ENCODE peak calls at places on chromosomes 16 and 17, in four cellular contexts. H is IMR-90, X is GM12878, F is A549. M is an unnamed sample.

GRCh38 chr16:88200896-88201185 is 181.9 kb upstream of the ZNF469 start:
- DNase-seq in H (no peak), X (no peak), F (no peak), M (no peak)

GRCh38 chr17:49513044-49513395 is 17.9 kb downstream of the NGFR start:
- DNase-seq in H (no peak), X (no peak), F (no peak), M (no peak)

GRCh38 chr17:51888823-51889222 is 269.7 kb downstream of the CA10 start:
- DNase-seq in H (no peak), X (no peak), F (no peak), M (no peak)

GRCh38 chr17:77704048-77704815 is 254.3 kb upstream of the TNRC6C start:
- DNase-seq in H (no peak), X (no peak), F (no peak), M (no peak)

GRCh38 chr17:29566473-29567361 is at the start of gene ABHD15:
- DNase-seq in H (peak), X (no peak), F (peak), M (no peak)

GRCh38 chr17:5947701-5948180 is 122.4 kb upstream of the WSCD1 start:
- DNase-seq in H (no peak), X (no peak), F (no peak), M (no peak)

GRCh38 chr16:50301626-50302471 is 35.5 kb downstream of the ADCY7 start:
- DNase-seq in H (peak), X (no peak), F (peak), M (no peak)

GRCh38 chr16:27237229-27238015 is 31.1 kb downstream of the NSMCE1 start:
- DNase-seq in H (no peak), X (peak), F (no peak), M (no peak)

GRCh38 chr16:57231821-57232350 is 13.2 kb upstream of the ARL2BP start:
- DNase-seq in H (peak), X (no peak), F (no peak), M (no peak)

GRCh38 chr17:28219771-28220170 is 99.2 kb upstream of the TMEM97 start:
- DNase-seq in H (no peak), X (no peak), F (no peak), M (no peak)

GRCh38 chr16:30185141-30185682 is 1.8 kb downstream of the CORO1A start:
- DNase-seq in H (no peak), X (no peak), F (no peak), M (peak)

GRCh38 chr16:19162085-19162484 is 6.0 kb upstream of the SYT17 start:
- DNase-seq in H (peak), X (no peak), F (peak), M (no peak)

GRCh38 chr16:69057400-69058378 is 47.8 kb upstream of the HAS3 start:
- DNase-seq in H (peak), X (peak), F (peak), M (no peak)

GRCh38 chr17:66567234-66568170 is 265.1 kb downstream of the PRKCA start:
- DNase-seq in H (peak), X (peak), F (peak), M (peak)

GRCh38 chr17:4492762-4493561 is 5.7 kb upstream of the SPNS2 start:
- DNase-seq in H (peak), X (no peak), F (peak), M (peak)

GRCh38 chr17:61444831-61445230 is 7.4 kb upstream of the TBX4 start:
- DNase-seq in H (peak), X (no peak), F (peak), M (no peak)

GRCh38 chr16:72123426-72123825 is 29.8 kb downstream of the DHX38 start:
- DNase-seq in H (no peak), X (no peak), F (no peak), M (no peak)

GRCh38 chr17:8143581-8144400 is 8.4 kb downstream of the PER1 start:
- DNase-seq in H (no peak), X (no peak), F (no peak), M (no peak)

GRCh38 chr17:4003501-4004421 is 39.5 kb upstream of the ATP2A3 start:
- DNase-seq in H (no peak), X (no peak), F (no peak), M (no peak)

GRCh38 chr16:1787322-1788094 is 4.7 kb downstream of the NUBP2 start:
- DNase-seq in H (no peak), X (no peak), F (no peak), M (no peak)

GRCh38 chr16:79339863-79340262 is 260.7 kb downstream of the MAF start:
- DNase-seq in H (no peak), X (no peak), F (no peak), M (no peak)

GRCh38 chr16:12166271-12166670 is 189.7 kb downstream of the SNX29 start:
- DNase-seq in H (no peak), X (no peak), F (no peak), M (no peak)

GRCh38 chr17:2796164-2797140 is at the start of gene RAP1GAP2:
- DNase-seq in H (no peak), X (no peak), F (no peak), M (no peak)

GRCh38 chr16:3963203-3963602 is 82.7 kb upstream of the CREBBP start:
- DNase-seq in H (no peak), X (no peak), F (no peak), M (no peak)

GRCh38 chr16:8355714-8356113 is 234.6 kb downstream of the TMEM114 start:
- DNase-seq in H (no peak), X (no peak), F (no peak), M (peak)

GRCh38 chr17:38599398-38599856 is 6.3 kb downstream of the SRCIN1 start:
- DNase-seq in H (no peak), X (no peak), F (no peak), M (no peak)

GRCh38 chr17:61456688-61457225 is 4.5 kb downstream of the TBX4 start:
- DNase-seq in H (no peak), X (no peak), F (no peak), M (no peak)

GRCh38 chr17:44076716-44077594 is 6.4 kb downstream of the G6PC3 start:
- DNase-seq in H (no peak), X (no peak), F (no peak), M (no peak)

GRCh38 chr16:26505501-26505900 is 561.2 kb upstream of the C16orf82 start:
- DNase-seq in H (no peak), X (no peak), F (no peak), M (no peak)

GRCh38 chr17:36133629-36134259 is 30.1 kb downstream of the CCL4 start:
- DNase-seq in H (no peak), X (no peak), F (peak), M (no peak)

GRCh38 chr17:31859487-31860008 is 504 bp upstream of the COPRS start:
- DNase-seq in H (no peak), X (no peak), F (no peak), M (no peak)
- TF ChIP-seq RFX5 in H (no peak), X (no peak), F (no peak), M (no peak)

DNA sequence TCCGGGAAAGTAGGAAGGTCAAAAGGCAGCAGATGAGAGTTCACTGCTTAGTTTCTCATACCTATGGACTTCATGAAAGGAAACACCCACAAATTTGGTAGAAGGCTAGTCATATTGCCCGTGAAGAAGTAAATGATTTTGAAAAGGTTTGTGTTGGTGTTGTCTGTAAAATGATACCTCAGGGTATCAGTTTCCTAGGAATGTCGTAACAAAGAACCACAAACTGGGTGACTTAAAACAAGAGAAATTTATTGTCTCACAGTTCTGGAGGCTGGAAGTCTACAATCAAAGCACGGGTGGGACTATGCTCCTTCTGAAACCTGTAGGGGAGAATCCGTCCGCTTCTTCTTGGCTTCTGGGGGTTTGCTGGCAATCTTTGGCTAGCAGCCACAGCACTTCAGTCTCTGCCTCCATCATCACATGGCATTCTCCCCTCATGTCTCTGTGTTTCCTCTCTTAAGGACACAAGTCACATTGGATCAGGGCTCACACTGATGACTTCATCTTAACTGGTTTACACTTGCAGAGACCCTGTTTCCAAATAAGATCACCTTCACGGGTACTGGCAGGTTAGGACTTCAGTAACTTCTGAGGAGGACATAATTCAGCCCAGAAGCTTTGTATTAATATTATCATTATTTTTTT is 2.0 kb upstream of the NAE1 start:
- DNase-seq in H (peak), X (no peak), F (no peak), M (peak)
- TF ChIP-seq RFX5 in H (no peak), X (no peak), F (no peak), M (no peak)

GRCh38 chr16:22847690-22848089 is 33.7 kb downstream of the HS3ST2 start:
- DNase-seq in H (no peak), X (no peak), F (no peak), M (no peak)

GRCh38 chr16:22847100-22847499 is 33.1 kb downstream of the HS3ST2 start:
- DNase-seq in H (no peak), X (no peak), F (no peak), M (no peak)

GRCh38 chr16:22843856-22844255 is 29.9 kb downstream of the HS3ST2 start:
- DNase-seq in H (no peak), X (no peak), F (no peak), M (no peak)

GRCh38 chr16:22843122-22843521 is 29.2 kb downstream of the HS3ST2 start:
- DNase-seq in H (no peak), X (no peak), F (no peak), M (no peak)

GRCh38 chr16:22844426-22844825 is 30.5 kb downstream of the HS3ST2 start:
- DNase-seq in H (no peak), X (no peak), F (no peak), M (no peak)
- TF ChIP-seq RFX5 in H (no peak), X (no peak), F (no peak), M (no peak)

DNA sequence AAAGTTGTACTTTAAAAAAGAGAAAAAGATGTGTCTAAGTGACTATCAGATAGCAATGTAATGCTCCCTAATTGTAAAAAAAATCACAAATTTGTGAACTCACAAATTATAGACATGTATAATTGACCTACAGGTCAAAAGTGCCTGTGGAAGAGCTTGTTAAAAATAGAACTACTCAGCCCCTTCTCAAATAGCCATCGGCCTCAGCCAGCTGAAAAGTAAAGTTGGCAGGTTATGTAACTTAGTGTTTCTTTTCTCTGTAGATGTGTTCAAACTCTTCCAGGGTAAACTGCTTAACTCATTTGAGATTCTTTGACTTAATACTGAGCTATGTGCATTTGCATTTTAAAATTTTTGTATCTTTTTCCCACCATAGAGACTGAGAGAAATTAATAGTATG is 13.3 kb downstream of the AKTIP start:
- DNase-seq in H (no peak), X (no peak), F (no peak), M (no peak)
- TF ChIP-seq RFX5 in H (no peak), X (no peak), F (no peak), M (no peak)

GRCh38 chr17:47733414-47734288 is 615 bp downstream of the TBX21 start:
- DNase-seq in H (no peak), X (no peak), F (no peak), M (no peak)

GRCh38 chr17:47732399-47733046 is 513 bp upstream of the TBX21 start:
- DNase-seq in H (no peak), X (no peak), F (no peak), M (no peak)

GRCh38 chr17:47731396-47731795 is 1.6 kb upstream of the TBX21 start:
- DNase-seq in H (no peak), X (no peak), F (no peak), M (no peak)

GRCh38 chr17:47735139-47735464 is 2.1 kb downstream of the TBX21 start:
- DNase-seq in H (no peak), X (no peak), F (no peak), M (no peak)

GRCh38 chr17:47733047-47733413 is at the start of gene TBX21:
- DNase-seq in H (no peak), X (no peak), F (peak), M (peak)
- TF ChIP-seq RFX5 in H (no peak), X (no peak), F (no peak), M (no peak)

GRCh38 chr17:42673885-42674754 is 2.7 kb downstream of the PLEKHH3 start:
- DNase-seq in H (peak), X (no peak), F (peak), M (peak)
- TF ChIP-seq RFX5 in H (no peak), X (no peak), F (no peak), M (no peak)

M was measured in K562.